ENCODE peak calls at places on chromosomes 6 and 20, in four cellular contexts. L is activated gamma-delta T cell treated with Interleukin-2 at 50 U/mL for 16 hours, B is AG09319, R is DMS153. N is an unnamed sample.

GRCh38 chr20:5835870-5836269 is 85.7 kb downstream of the SHLD1 start:
- DNase-seq in B (no peak), L (no peak), R (no peak), N (no peak)

GRCh38 chr6:108562503-108562993 is 1.8 kb downstream of the FOXO3 start:
- DNase-seq in B (no peak), L (no peak), R (peak), N (peak)

GRCh38 chr6:137261393-137262154 is 42.4 kb upstream of the IFNGR1 start:
- DNase-seq in B (no peak), R (no peak), L (no peak), N (no peak)

GRCh38 chr20:4601630-4602296 is 119.9 kb upstream of the PRND start:
- DNase-seq in R (no peak), L (no peak), B (no peak), N (no peak)

GRCh38 chr6:129306826-129307225 is 403.2 kb downstream of the ARHGAP18 start:
- DNase-seq in B (no peak), L (no peak), R (no peak), N (no peak)

GRCh38 chr6:150289454-150290071 is 79.2 kb upstream of the IYD start:
- DNase-seq in B (no peak), L (no peak), R (no peak), N (no peak)

GRCh38 chr20:21099653-21100589 is 6.2 kb downstream of the LINC00237 start:
- DNase-seq in B (no peak), R (no peak), L (peak), N (no peak)

GRCh38 chr6:148999921-149000589 is 253.2 kb downstream of the UST start:
- DNase-seq in L (no peak), R (no peak), B (peak), N (peak)

GRCh38 chr6:168155193-168155592 is 76.2 kb upstream of the FRMD1 start:
- DNase-seq in B (no peak), R (no peak), L (no peak), N (no peak)

GRCh38 chr6:135331002-135331401 is 149.9 kb downstream of the MYB start:
- DNase-seq in B (no peak), L (no peak), R (no peak), N (no peak)

N was measured in ovary.